ENCODE peak calls at places on chromosomes 7 and 10, in four cellular contexts. B, H, Z and E are unnamed samples. For H3K9me3, the result is how much of the 10 kb centered on the place peaks cover.

GRCh38 chr10:24811906-24812305 is 88.2 kb upstream of the ARHGAP21 start:
- DNase-seq in B (no peak), H (peak), Z (no peak), E (no peak)

GRCh38 chr7:36396150-36396549 is 6.5 kb downstream of the ANLN start:
- DNase-seq in Z (no peak), H (peak), B (no peak), E (no peak)

GRCh38 chr7:151276651-151277590 is 28.4 kb upstream of the SMARCD3 start:
- DNase-seq in Z (peak), H (peak), B (no peak), E (peak)

GRCh38 chr7:87317691-87318245 is 27.7 kb upstream of the CROT start:
- DNase-seq in B (no peak), Z (no peak), H (no peak), E (no peak)

GRCh38 chr7:40570218-40570617 is 435.4 kb downstream of the SUGCT start:
- DNase-seq in Z (no peak), B (no peak), H (peak), E (no peak)

GRCh38 chr10:31765546-31765945 is 163.1 kb downstream of the ARHGAP12 start:
- DNase-seq in Z (no peak), B (no peak), H (no peak), E (no peak)

GRCh38 chr10:3412646-3413045 is 240.1 kb upstream of the PITRM1 start:
- DNase-seq in Z (no peak), H (no peak), B (no peak), E (no peak)

GRCh38 chr10:122267849-122268737 is 3.0 kb upstream of the BTBD16 start:
- DNase-seq in H (no peak), Z (peak), B (peak), E (no peak)

GRCh38 chr10:60314306-60314940 is 75.3 kb downstream of the ANK3 start:
- DNase-seq in H (peak), B (no peak), Z (no peak), E (no peak)

GRCh38 chr7:27130540-27131389 is at the start of gene HOXA4:
- DNase-seq in B (peak), H (peak), Z (peak), E (peak)

GRCh38 chr10:33334839-33335549 is 527 bp upstream of the NRP1 start:
- DNase-seq in B (peak), Z (peak), H (peak), E (peak)

GRCh38 chr7:118153551-118154177 is 30.3 kb upstream of the LSM8 start:
- DNase-seq in Z (peak), H (peak), B (no peak), E (no peak)

GRCh38 chr7:143490719-143491306 is 13.1 kb downstream of the TAS2R41 start:
- DNase-seq in Z (no peak), B (peak), H (no peak), E (no peak)

GRCh38 chr10:5501976-5502902 is 2.9 kb upstream of the CALML5 start:
- DNase-seq in H (no peak), Z (no peak), B (no peak), E (no peak)

GRCh38 chr10:17599089-17599488 is 18.1 kb downstream of the HACD1 start:
- DNase-seq in H (peak), B (no peak), Z (no peak), E (no peak)

GRCh38 chr7:16638282-16639265 is 7.0 kb downstream of the ANKMY2 start:
- DNase-seq in B (no peak), H (no peak), Z (no peak), E (no peak)

GRCh38 chr10:16681525-16681924 is 135.7 kb downstream of the RSU1 start:
- DNase-seq in H (no peak), B (no peak), Z (no peak), E (no peak)

GRCh38 chr7:631966-632830 is 94.3 kb upstream of the DNAAF5 start:
- DNase-seq in Z (no peak), H (no peak), B (no peak), E (no peak)

GRCh38 chr7:100896743-100897051 is 1.0 kb upstream of the ACHE start:
- DNase-seq in H (no peak), B (no peak), Z (no peak), E (no peak)

GRCh38 chr10:28327494-28327886 is 24.6 kb upstream of the MPP7 start:
- DNase-seq in Z (no peak), H (peak), B (no peak), E (no peak)

GRCh38 chr7:3019801-3020200 is 23.9 kb downstream of the CARD11 start:
- DNase-seq in Z (no peak), H (no peak), B (no peak), E (no peak)

GRCh38 chr7:54796150-54796549 is 37.1 kb upstream of the SEC61G start:
- DNase-seq in Z (no peak), B (no peak), H (no peak), E (no peak)

GRCh38 chr7:151388007-151388297 is 21.9 kb downstream of the WDR86 start:
- DNase-seq in H (no peak), B (no peak), Z (no peak), E (no peak)

GRCh38 chr10:123038782-123039631 is 30.2 kb downstream of the ACADSB start:
- DNase-seq in B (no peak), H (no peak), Z (no peak), E (no peak)

GRCh38 chr7:4694653-4695335 is 12.7 kb downstream of the FOXK1 start:
- DNase-seq in Z (no peak), B (peak), H (peak), E (peak)

GRCh38 chr10:64426745-64427144 is 905.5 kb downstream of the REEP3 start:
- DNase-seq in B (no peak), Z (no peak), H (no peak), E (no peak)

GRCh38 chr7:16356241-16356958 is 64.9 kb downstream of the CRPPA start:
- DNase-seq in H (peak), B (no peak), Z (no peak), E (no peak)

GRCh38 chr10:119341236-119342016 is 134.1 kb downstream of the GRK5 start:
- DNase-seq in H (peak), B (no peak), Z (no peak), E (peak)

GRCh38 chr10:12631216-12631615 is 281.9 kb downstream of the CAMK1D start:
- DNase-seq in H (peak), Z (no peak), B (no peak), E (no peak)

GRCh38 chr7:84025332-84025927 is 169.2 kb downstream of the SEMA3A start:
- DNase-seq in B (no peak), H (peak), Z (no peak), E (no peak)

GRCh38 chr10:45456822-45457221 is 82.8 kb downstream of the ALOX5 start:
- DNase-seq in B (no peak), Z (no peak), H (no peak), E (no peak)

DNA sequence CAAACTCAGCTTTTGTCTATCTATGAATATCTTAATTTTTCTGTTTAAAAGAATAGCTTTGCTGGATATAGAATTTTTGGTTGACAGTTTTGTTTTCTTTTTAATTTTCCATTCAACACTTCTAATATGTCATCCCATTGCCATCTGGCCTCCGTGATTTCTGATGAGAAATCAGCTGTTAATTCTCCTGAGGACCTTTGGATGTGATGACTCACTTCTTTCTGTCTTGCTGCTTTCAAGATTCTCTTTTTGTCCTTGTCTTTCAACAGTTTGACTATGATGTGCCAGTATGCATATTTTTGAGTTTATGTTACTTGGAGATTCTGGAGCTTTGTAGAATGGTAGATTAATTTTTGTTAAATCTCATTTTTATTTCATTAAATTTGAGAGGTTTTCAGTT is 38.4 kb downstream of the ZNF518A start:
- DNase-seq in H (no peak), Z (no peak), B (no peak), E (no peak)
- H3K9me3 ChIP-seq in H (under half), Z (under half), B (half or more), E (half or more)

DNA sequence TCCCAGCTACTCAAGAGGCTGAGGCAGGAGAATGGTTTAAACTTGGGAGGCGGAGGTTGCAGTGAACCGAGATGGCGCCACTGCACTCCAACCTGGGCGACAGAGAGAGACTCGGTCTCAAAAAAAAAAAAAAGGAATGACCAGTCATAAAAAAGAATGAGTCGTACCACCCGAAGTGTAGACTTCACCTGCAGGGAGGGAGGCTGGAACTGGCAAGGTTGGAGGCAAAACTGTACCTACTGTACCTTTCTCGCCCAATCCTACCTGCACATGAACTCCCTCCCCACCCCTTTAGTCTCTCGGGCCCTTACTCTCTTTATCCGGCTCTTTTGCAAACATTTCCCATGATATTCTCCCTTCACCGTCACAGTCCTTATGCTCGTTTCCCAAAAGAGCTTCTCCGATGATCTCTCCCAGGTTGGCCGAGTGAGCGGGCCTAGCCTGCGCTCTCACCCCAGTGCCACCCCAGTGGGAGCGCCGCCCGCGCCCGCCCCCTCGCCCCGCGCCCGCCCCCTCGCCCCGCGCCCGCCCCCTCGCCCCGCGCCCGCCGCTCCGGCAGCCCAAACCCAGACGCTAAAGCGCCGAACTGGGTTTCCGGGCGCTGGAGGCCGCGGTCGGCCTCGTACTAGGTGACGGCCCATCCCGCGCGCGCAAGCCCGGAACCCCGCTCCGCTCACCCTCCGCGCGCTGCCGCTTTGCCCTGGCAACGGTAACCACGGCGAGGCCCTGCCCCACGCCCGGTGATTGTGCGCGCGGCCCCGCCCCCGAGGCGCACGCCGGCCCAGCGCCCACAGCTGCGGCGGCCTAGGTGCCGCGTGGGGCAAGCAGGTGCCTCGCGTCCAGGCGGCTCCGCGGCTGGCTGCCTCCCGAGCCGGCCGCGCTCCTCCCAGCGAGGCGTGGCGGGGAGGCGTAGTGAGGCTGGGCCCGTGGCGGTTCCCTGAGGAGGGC is at the start of gene SMKR1:
- DNase-seq in Z (peak), B (peak), H (peak), E (peak)
- TF ChIP-seq CTCF in Z (no peak), B (no peak), H (no peak), E (no peak)

GRCh38 chr7:157710396-157710795 is 373.6 kb downstream of the DNAJB6 start:
- DNase-seq in B (no peak), H (no peak), Z (no peak), E (no peak)
- H3K9me3 ChIP-seq in B (under half), H (under half), Z (under half), E (under half)

GRCh38 chr7:112970771-112971170 is 115.9 kb downstream of the GPR85 start:
- DNase-seq in B (no peak), H (no peak), Z (no peak), E (no peak)
- TF ChIP-seq CTCF in B (no peak), H (peak), Z (no peak), E (no peak)

DNA sequence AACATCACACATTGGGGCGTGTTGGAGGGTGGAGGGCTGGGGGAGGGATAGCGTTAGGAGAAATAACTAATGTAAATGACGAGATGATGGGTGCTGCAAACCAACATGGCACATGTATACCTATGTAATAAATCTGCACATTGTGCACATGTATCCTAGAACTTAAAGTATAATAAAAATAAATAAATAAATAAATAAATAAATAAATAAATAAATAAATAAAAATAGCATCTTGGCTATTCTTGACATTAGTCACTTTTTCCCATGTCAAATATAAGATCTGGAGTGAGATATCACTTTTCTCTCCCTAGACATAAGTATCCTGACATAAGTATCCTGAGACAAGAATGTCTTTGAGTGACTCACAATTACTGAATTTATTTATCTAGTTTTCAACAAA is 691.4 kb downstream of the SORCS1 start:
- DNase-seq in H (no peak), Z (no peak), B (no peak), E (no peak)
- H3K9me3 ChIP-seq in H (under half), Z (under half), B (under half), E (under half)

GRCh38 chr7:156473476-156474240 is 166.9 kb upstream of the RNF32 start:
- DNase-seq in Z (peak), B (no peak), H (peak), E (no peak)
- TF ChIP-seq CTCF in Z (peak), B (peak), H (peak), E (peak)

GRCh38 chr10:131475803-131476202 is 164.3 kb upstream of the TCERG1L start:
- DNase-seq in Z (no peak), B (no peak), H (no peak), E (no peak)

GRCh38 chr10:131475043-131475442 is 163.5 kb upstream of the TCERG1L start:
- DNase-seq in H (no peak), Z (no peak), B (no peak), E (no peak)

GRCh38 chr10:131478398-131478989 is 167.0 kb upstream of the TCERG1L start:
- DNase-seq in B (no peak), Z (no peak), H (no peak), E (no peak)

GRCh38 chr10:131474426-131474825 is 162.9 kb upstream of the TCERG1L start:
- DNase-seq in Z (no peak), B (no peak), H (no peak), E (no peak)

DNA sequence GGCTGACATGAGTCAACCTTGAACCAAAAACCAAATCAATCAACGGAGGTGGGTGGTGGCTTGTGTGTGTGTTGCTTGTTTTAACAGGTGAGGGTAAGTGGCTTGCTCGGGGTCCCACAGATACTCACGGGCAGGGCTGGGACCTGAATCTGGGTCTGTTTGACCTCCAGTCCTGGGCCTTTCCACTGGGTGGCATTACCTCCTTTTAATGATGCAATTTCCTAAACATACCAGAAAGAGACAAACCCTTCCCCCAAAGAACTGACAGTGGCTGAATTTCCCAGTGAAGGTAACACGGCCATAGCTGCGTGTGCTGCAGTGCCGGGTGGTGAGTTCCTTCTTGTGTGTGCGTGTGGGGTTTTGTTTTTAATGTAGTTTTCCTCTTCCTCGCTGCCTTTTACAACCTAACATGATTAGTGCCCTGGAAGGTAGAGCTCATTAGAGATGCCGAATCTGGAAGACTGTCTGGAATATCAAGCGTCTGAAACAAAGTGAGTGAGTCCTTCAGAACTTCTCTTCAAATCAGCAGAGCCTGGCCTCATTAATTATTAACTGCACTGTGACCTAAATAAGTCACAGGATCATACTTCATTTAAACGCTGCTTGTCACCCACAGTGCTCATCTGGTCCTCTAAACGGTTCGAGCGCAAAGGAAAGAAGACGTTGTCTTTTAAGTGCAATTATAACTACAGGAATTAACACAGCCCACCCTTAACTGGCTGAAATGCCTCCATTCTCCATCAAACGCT is 166.1 kb upstream of the TCERG1L start:
- DNase-seq in H (no peak), Z (peak), B (no peak), E (no peak)
- H3K9me3 ChIP-seq in H (under half), Z (under half), B (under half), E (under half)

DNA sequence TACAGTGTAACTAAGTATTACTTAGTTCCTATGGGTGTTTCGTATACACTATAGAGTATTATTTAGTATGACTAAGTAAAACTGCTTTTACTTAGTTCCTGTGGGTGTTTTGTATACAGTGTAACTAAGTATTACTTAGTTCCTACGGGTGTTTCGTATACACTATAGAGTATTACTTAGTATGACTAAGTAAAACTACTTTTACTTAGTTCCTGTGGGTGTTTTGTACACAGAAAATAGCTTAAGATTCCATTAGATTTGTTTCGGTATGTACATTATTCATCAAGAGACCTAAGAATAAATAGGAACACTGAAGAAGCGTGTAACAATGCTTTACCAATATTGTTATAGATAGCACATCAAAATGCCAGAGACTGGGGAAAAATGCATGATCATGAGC is 25.0 kb downstream of the IGF2BP3 start:
- DNase-seq in Z (no peak), B (no peak), H (no peak), E (no peak)
- TF ChIP-seq CTCF in Z (no peak), B (no peak), H (no peak), E (no peak)